ENCODE peak calls at places on chromosomes 7 and 10, in four cellular contexts. Z, R, U and K are unnamed samples.

GRCh38 chr7:431658-432111 is 88.0 kb downstream of the PDGFA start:
- ATAC-seq in Z (no peak), R (no peak), U (no peak), K (no peak)

GRCh38 chr10:126946746-126947145 is 41.5 kb downstream of the DOCK1 start:
- ATAC-seq in Z (no peak), R (no peak), U (no peak), K (no peak)

GRCh38 chr7:72444023-72444776 is 32.1 kb upstream of the CALN1 start:
- ATAC-seq in Z (no peak), R (no peak), U (no peak), K (no peak)

GRCh38 chr10:112919721-112920120 is 30.3 kb upstream of the TCF7L2 start:
- ATAC-seq in Z (no peak), R (no peak), U (no peak), K (no peak)

GRCh38 chr10:124565565-124566221 is 104.1 kb downstream of the LHPP start:
- ATAC-seq in Z (no peak), R (peak), U (no peak), K (peak)

GRCh38 chr10:77907900-77908717 is 18.4 kb downstream of the DLG5 start:
- ATAC-seq in Z (no peak), R (no peak), U (no peak), K (peak)

GRCh38 chr10:101354584-101355070 is 662 bp downstream of the BTRC start:
- ATAC-seq in Z (peak), R (no peak), U (peak), K (peak)

GRCh38 chr7:30150711-30151110 is 15.9 kb downstream of the MTURN start:
- ATAC-seq in Z (no peak), R (no peak), U (no peak), K (no peak)

GRCh38 chr7:22578048-22578770 is 78.2 kb upstream of the STEAP1B start:
- ATAC-seq in Z (no peak), R (no peak), U (no peak), K (peak)

GRCh38 chr7:18521945-18522566 is 26.5 kb downstream of the HDAC9 start:
- ATAC-seq in Z (no peak), R (peak), U (peak), K (peak)

GRCh38 chr7:150751702-150752101 is 14.5 kb downstream of the GIMAP5 start:
- ATAC-seq in Z (no peak), R (no peak), U (no peak), K (no peak)

GRCh38 chr10:130742936-130743675 is 568.4 kb downstream of the TCERG1L start:
- ATAC-seq in Z (no peak), R (no peak), U (no peak), K (no peak)

GRCh38 chr7:153388611-153389010 is 629.1 kb downstream of the ACTR3B start:
- ATAC-seq in Z (no peak), R (no peak), U (no peak), K (no peak)

GRCh38 chr10:94963901-94964300 is 25.4 kb downstream of the CYP2C9 start:
- ATAC-seq in Z (no peak), R (no peak), U (no peak), K (no peak)

GRCh38 chr10:75498866-75499265 is 67.4 kb downstream of the LRMDA start:
- ATAC-seq in Z (no peak), R (no peak), U (no peak), K (no peak)

GRCh38 chr10:24262929-24263653 is 54.2 kb downstream of the KIAA1217 start:
- ATAC-seq in Z (no peak), R (no peak), U (no peak), K (no peak)

GRCh38 chr7:129898007-129898406 is 54.8 kb downstream of the UBE2H start:
- ATAC-seq in Z (no peak), R (no peak), U (no peak), K (no peak)

GRCh38 chr10:132456881-132457280 is 59.9 kb downstream of the PWWP2B start:
- ATAC-seq in Z (no peak), R (no peak), U (no peak), K (no peak)

GRCh38 chr10:43981232-43981631 is 332.6 kb upstream of the ZNF32 start:
- ATAC-seq in Z (no peak), R (no peak), U (no peak), K (no peak)